ENCODE peak calls at places on chromosomes 16 and 17, in seven cellular contexts. B is right lobe of liver, M is colonic mucosa, D is tibial nerve, L is endodermal cell, S is mesendoderm, N is IMR-90. C is an unnamed sample.

GRCh38 chr16:79390481-79391051 is 210.0 kb downstream of the MAF start:
- DNase-seq in B (no peak), M (no peak), D (no peak), L (peak; percentile 30), S (peak; percentile 36), N (no peak), C (no peak)

GRCh38 chr16:12425134-12425941 is 378.3 kb downstream of the CPPED1 start:
- DNase-seq in B (no peak), M (no peak), D (no peak), L (no peak), S (peak; percentile 11), N (no peak), C (no peak)

GRCh38 chr17:79369001-79369400 is 241.8 kb downstream of the RBFOX3 start:
- DNase-seq in B (no peak), M (no peak), D (no peak), L (no peak), S (no peak), N (no peak), C (no peak)

GRCh38 chr16:67431805-67432476 is 1.0 kb downstream of the HSD11B2 start:
- DNase-seq in B (no peak), M (peak; percentile 59), D (no peak), L (peak; percentile 75), S (peak; percentile 63), N (no peak), C (no peak)

GRCh38 chr16:24568392-24568791 is 29.0 kb downstream of the RBBP6 start:
- DNase-seq in B (no peak), M (no peak), D (no peak), L (no peak), S (no peak), N (peak; percentile 43), C (no peak)

GRCh38 chr17:61444075-61444474 is 8.1 kb upstream of the TBX4 start:
- DNase-seq in B (no peak), M (no peak), D (no peak), L (peak; percentile 45), S (no peak), N (no peak), C (no peak)

GRCh38 chr17:47983492-47984223 is 12.7 kb downstream of the CDK5RAP3 start:
- DNase-seq in B (no peak), M (no peak), D (no peak), L (no peak), S (no peak), N (peak; percentile 43), C (no peak)

GRCh38 chr17:32519769-32520701 is 33.2 kb downstream of the CDK5R1 start:
- DNase-seq in B (no peak), M (peak; percentile 26), D (no peak), L (peak; percentile 83), S (peak; percentile 80), N (no peak), C (peak; percentile 46)

DNA sequence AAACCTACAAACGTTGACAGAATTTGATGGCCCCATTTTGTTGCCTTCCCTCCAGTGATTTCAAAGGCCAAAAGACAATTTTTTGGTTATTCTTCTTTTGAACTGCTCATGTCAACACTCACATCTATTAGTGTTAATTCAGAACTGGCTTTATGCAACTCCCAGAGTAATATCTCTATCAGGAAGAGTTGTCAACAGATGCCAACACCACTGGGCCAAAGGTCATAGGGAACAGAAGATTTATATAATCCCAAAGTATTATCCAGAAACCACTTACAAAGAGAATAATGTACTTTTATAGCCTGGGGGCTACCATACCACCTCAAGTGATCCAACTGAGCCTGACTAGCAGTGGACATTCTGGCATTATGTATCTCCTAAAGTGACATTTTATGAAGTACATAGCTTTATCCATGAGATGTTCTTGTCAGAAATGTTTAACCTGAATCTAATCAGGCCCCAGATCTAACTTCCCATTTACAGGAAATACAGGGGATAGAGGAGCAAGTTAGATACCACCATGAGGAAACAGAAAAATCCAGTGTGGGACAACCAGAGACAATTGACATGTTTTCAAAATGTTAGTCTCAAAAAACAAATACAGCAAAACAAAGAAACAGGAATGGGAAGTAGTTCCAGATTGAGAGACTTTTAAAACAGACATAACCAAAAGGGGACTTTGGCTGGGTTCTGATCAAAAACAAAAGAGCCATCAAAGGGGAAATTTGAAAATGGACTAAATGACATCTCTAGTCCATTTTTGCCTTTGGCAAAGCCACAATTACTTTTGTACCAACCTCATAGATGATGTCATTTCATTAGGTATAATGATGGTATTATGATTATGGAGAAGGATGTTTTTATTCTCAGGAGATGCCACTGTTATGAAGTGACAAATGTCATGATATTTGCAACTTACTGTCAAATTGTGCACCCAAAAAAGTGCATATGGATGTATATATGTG is 18.5 kb downstream of the FAM117A start:
- DNase-seq in B (no peak), M (no peak), D (no peak), L (no peak), S (no peak), N (no peak), C (no peak)
- H3K4me1 ChIP-seq in B (no peaks in the 10 kb centered on the region), M (peaks cover 4% of the 10 kb centered on the region), D (peaks cover 11% of the 10 kb centered on the region), L (no peaks in the 10 kb centered on the region), S (no peaks in the 10 kb centered on the region), N (peaks cover 4% of the 10 kb centered on the region), C (peaks cover 95% of the 10 kb centered on the region)

GRCh38 chr16:69109486-69110270 is 4.2 kb downstream of the HAS3 start:
- DNase-seq in B (peak; percentile 38), M (no peak), D (no peak), L (peak; percentile 40), S (no peak), N (no peak), C (no peak)

GRCh38 chr16:69108905-69109252 is 3.4 kb downstream of the HAS3 start:
- DNase-seq in B (no peak), M (no peak), D (no peak), L (no peak), S (no peak), N (no peak), C (no peak)

GRCh38 chr16:69106491-69107291 is 1.2 kb downstream of the HAS3 start:
- DNase-seq in B (peak; percentile 37), M (peak; percentile 29), D (no peak), L (peak; percentile 82), S (peak; percentile 56), N (no peak), C (no peak)

GRCh38 chr16:69107311-69107962 is 2.0 kb downstream of the HAS3 start:
- DNase-seq in B (peak; percentile 50), M (peak; percentile 74), D (no peak), L (peak; percentile 81), S (peak; percentile 35), N (no peak), C (no peak)

DNA sequence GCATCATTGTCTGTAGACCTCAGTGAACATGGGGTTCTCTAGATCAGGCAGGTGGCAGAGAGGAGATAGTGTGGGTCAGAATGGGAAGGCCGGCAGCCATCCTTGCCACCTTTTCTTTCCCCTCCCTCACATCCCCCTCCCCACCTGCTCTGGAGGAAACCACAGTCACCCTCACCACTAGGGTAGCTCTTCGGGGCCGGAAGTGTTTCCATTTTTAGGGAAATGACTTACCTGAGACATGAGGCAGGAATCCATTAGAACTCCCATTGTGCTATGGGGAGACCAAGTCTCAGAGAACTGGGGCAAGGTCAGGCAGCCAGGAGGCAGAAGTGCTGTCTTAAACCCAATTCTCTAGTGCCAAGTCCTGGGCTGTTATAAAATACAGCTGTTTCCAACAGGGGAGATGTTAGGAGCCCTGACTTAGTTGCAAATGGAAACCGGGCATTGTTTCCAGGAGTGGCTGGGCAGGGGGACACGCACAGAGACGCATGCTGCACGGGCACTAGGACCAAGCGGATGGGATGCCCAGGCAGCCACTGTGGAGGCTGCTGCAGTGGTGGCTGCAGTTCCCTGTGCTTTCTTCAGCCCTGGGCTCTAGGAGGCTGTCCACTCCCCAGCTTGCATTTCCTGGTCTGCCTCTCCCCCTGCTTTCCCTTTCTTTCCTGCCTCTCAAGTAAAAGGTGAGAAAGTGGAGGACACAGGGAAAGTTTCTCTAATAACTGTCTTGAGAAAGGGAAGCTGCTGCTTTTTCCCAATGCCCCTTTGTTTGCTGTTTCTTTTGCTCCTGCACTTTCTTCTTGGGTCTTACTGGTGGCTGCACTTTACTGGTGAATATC is 2.8 kb downstream of the HAS3 start:
- DNase-seq in B (no peak), M (no peak), D (no peak), L (peak; percentile 83), S (peak; percentile 81), N (no peak), C (no peak)
- H3K4me3 ChIP-seq in B (no peak overlapping the region), M (no peak overlapping the region), D (no peak overlapping the region), L (peak overlapping the region; percentile 69), S (peak overlapping the region; percentile 1), N (no peak overlapping the region), C (no peak overlapping the region)

DNA sequence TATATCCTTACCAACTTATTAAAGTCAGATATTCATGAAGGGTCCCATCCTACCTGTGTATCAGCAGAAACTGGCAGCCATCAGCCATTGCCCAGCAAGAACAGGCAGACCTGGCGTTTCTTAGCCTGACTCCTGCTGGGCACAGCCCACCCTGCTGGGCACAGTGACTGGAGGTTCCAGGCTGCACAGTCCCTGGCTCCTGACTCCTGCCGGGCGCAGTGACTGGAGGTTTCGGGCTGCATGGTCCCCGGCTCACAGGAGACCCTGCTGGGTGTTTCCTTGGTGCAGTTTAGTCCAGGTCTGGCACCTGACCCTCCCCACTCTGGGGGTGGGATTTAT is 6.7 kb downstream of the TIMM22 start:
- DNase-seq in B (no peak), M (no peak), D (no peak), L (no peak), S (no peak), N (no peak), C (no peak)
- H3K4me1 ChIP-seq in B (no peaks in the 10 kb centered on the region), M (no peaks in the 10 kb centered on the region), D (peaks cover 33% of the 10 kb centered on the region), L (peaks cover 11% of the 10 kb centered on the region), S (no peaks in the 10 kb centered on the region), N (peaks cover 46% of the 10 kb centered on the region), C (peaks cover 4% of the 10 kb centered on the region)

GRCh38 chr17:57553525-57553924 is 191.6 kb downstream of the CCDC182 start:
- DNase-seq in B (no peak), M (no peak), D (no peak), L (no peak), S (no peak), N (peak; percentile 80), C (no peak)

GRCh38 chr17:57553991-57554825 is 190.9 kb downstream of the CCDC182 start:
- DNase-seq in B (no peak), M (no peak), D (no peak), L (peak; percentile 87), S (peak; percentile 95), N (peak; percentile 43), C (no peak)

GRCh38 chr17:57555636-57556175 is 189.4 kb downstream of the CCDC182 start:
- DNase-seq in B (no peak), M (no peak), D (no peak), L (no peak), S (no peak), N (no peak), C (no peak)

GRCh38 chr17:57557363-57557762 is 187.7 kb downstream of the CCDC182 start:
- DNase-seq in B (no peak), M (no peak), D (no peak), L (no peak), S (no peak), N (no peak), C (no peak)

DNA sequence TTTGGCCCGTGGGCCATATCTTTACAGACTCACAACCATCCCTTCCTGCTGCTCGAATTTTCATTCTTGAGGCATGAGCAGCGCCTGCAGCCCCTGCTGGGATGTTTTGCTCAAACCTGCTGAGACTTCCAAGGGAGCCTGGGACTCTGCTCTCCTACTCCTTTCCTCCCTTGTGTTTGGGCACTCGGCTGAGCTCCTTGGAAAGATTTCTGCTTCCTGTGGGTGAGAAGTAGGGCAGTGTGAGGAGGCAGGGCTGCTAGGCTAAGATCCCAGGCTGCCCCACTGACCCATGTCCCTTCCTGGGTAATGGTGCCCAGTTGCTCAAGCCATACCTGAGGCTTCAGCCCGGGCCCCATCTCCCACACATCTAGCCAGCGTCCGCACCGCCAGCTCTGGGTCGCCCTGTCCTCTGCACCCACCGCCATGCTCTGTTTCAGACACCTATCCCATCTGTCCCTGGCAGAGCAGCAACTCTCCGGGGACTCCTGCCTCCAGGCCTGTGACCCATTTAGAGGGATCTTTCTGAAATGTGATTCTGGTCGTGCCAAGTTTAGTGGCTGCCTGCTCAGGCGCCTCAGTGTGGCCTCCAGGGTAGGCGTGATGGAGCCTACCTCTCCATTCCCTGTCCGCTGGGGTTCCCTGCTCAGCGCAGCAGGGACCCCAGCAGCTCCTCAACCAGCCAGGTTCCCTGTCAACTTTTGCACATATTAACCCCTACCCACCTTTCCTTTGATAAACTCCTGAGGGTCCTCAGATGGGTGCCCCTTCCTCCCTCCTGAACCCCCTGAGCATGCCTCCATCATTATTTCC is 190.1 kb downstream of the CCDC182 start:
- DNase-seq in B (no peak), M (no peak), D (no peak), L (peak; percentile 75), S (peak; percentile 66), N (no peak), C (no peak)
- H3K4me3 ChIP-seq in B (no peak overlapping the region), M (no peak overlapping the region), D (no peak overlapping the region), L (no peak overlapping the region), S (no peak overlapping the region), N (no peak overlapping the region), C (no peak overlapping the region)

C was measured in naive thymus-derived CD4-positive, alpha-beta T cell.